ENCODE peak calls at places on chromosomes 13 and 19, in four cellular contexts. B is H1, T is HepG2, U is GM12878. P is an unnamed sample.

GRCh38 chr19:1673645-1674292 is 21.4 kb upstream of the TCF3 start:
- DNase-seq in B (no peak), T (no peak), U (no peak), P (no peak)

GRCh38 chr13:51136276-51136980 is 25.4 kb upstream of the C13orf42 start:
- DNase-seq in B (peak), T (no peak), U (no peak), P (no peak)

GRCh38 chr19:3857449-3858003 is 11.3 kb downstream of the ZFR2 start:
- DNase-seq in B (no peak), T (no peak), U (no peak), P (no peak)

GRCh38 chr13:113528101-113528797 is 37.7 kb upstream of the DCUN1D2 start:
- DNase-seq in B (no peak), T (no peak), U (no peak), P (no peak)

GRCh38 chr19:33508941-33509614 is 12.5 kb downstream of the PEPD start:
- DNase-seq in B (no peak), T (no peak), U (no peak), P (no peak)

GRCh38 chr13:32911506-32911905 is 104.7 kb upstream of the KL start:
- DNase-seq in B (no peak), T (peak), U (no peak), P (no peak)

GRCh38 chr19:56947206-56947605 is 106.7 kb upstream of the PEG3 start:
- DNase-seq in B (no peak), T (no peak), U (no peak), P (no peak)

GRCh38 chr19:491146-491741 is 5.0 kb upstream of the MADCAM1 start:
- DNase-seq in B (peak), T (peak), U (no peak), P (no peak)

GRCh38 chr13:50365683-50366391 is 350.6 kb downstream of the KCNRG start:
- DNase-seq in B (no peak), T (peak), U (peak), P (no peak)

GRCh38 chr13:94233401-94233800 is 246.1 kb downstream of the DCT start:
- DNase-seq in B (no peak), T (no peak), U (no peak), P (no peak)

GRCh38 chr19:43774103-43774939 is 6.5 kb downstream of the KCNN4 start:
- DNase-seq in B (peak), T (peak), U (no peak), P (no peak)

GRCh38 chr13:78586706-78587105 is 16.6 kb downstream of the POU4F1 start:
- DNase-seq in B (peak), T (no peak), U (no peak), P (no peak)

GRCh38 chr13:27857271-27857670 is 62.5 kb upstream of the PDX1 start:
- DNase-seq in B (no peak), T (no peak), U (no peak), P (no peak)

GRCh38 chr19:19543101-19543500 is 5.0 kb downstream of the CILP2 start:
- DNase-seq in B (no peak), T (no peak), U (no peak), P (no peak)

GRCh38 chr13:90375851-90376250 is 971.6 kb upstream of the MIR17HG start:
- DNase-seq in B (no peak), T (no peak), U (no peak), P (no peak)

GRCh38 chr13:33146843-33147611 is 130.8 kb downstream of the KL start:
- DNase-seq in B (no peak), T (no peak), U (peak), P (no peak)

GRCh38 chr13:30169442-30169841 is 137.9 kb downstream of the KATNAL1 start:
- DNase-seq in B (no peak), T (no peak), U (no peak), P (no peak)

GRCh38 chr13:30164141-30164540 is 143.2 kb downstream of the KATNAL1 start:
- DNase-seq in B (no peak), T (no peak), U (no peak), P (no peak)

GRCh38 chr13:30165071-30165470 is 142.3 kb downstream of the KATNAL1 start:
- DNase-seq in B (no peak), T (no peak), U (no peak), P (no peak)

GRCh38 chr13:30170569-30170968 is 136.8 kb downstream of the KATNAL1 start:
- DNase-seq in B (no peak), T (no peak), U (no peak), P (no peak)

GRCh38 chr13:30165791-30166190 is 141.6 kb downstream of the KATNAL1 start:
- DNase-seq in B (no peak), T (no peak), U (no peak), P (no peak)
- TF ChIP-seq SUZ12 in B (no peak), T (no peak), U (no peak), P (no peak)

GRCh38 chr19:50776131-50776530 is 5.9 kb downstream of the GPR32 start:
- DNase-seq in B (no peak), T (no peak), U (no peak), P (no peak)

GRCh38 chr19:50779504-50780457 is 9.5 kb downstream of the GPR32 start:
- DNase-seq in B (no peak), T (no peak), U (no peak), P (no peak)

GRCh38 chr19:50777261-50777660 is 7.0 kb downstream of the GPR32 start:
- DNase-seq in B (no peak), T (no peak), U (no peak), P (no peak)

GRCh38 chr19:50778906-50779430 is 8.7 kb downstream of the GPR32 start:
- DNase-seq in B (no peak), T (no peak), U (no peak), P (no peak)

DNA sequence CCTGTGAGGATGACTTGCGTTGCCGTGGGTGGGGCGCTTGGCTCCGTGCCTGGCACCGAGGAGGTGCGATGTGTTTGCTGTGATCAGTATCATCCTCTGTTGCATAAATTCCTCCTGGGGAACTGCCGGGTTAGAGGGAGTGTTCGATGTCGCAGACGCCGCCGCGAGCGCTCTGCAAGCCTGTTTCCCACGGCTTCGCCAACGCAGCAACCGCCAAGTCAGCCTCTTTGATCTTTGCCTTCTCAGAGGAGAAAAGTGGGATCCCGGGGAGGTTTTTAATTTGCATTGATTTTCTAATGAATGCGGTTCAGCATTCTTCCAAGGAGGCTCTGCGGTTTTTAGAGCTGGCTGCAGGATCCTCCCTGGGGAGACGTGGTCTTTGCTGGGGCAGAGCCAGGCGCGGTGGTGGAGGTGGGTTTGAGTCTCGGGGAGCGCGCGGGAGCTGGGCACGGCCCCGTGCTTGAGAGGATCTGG is 7.6 kb downstream of the GPR32 start:
- DNase-seq in B (no peak), T (no peak), U (no peak), P (peak)
- TF ChIP-seq YY1 in B (no peak), T (no peak), U (no peak), P (no peak)

GRCh38 chr13:23140492-23140891 is 40.3 kb upstream of the SGCG start:
- DNase-seq in B (no peak), T (no peak), U (no peak), P (no peak)
- TF ChIP-seq SUZ12 in B (no peak), T (no peak), U (no peak), P (no peak)

GRCh38 chr13:71067164-71067815 is 799.7 kb downstream of the DACH1 start:
- DNase-seq in B (no peak), T (peak), U (no peak), P (no peak)
- TF ChIP-seq YY1 in B (no peak), T (no peak), U (no peak), P (no peak)

GRCh38 chr19:37466277-37466797 is 907 bp downstream of the ZNF569 start:
- DNase-seq in B (peak), T (no peak), U (peak), P (no peak)
- TF ChIP-seq SUZ12 in B (no peak), T (no peak), U (no peak), P (no peak)

P was measured in NT2/D1.